ENCODE peak calls at places on chromosomes 13 and 19, in four cellular contexts. Z is RWPE1; P is CD4-positive, alpha-beta T cell; H is pancreas. R is an unnamed sample.

GRCh38 chr19:11064831-11065303 is 24.4 kb upstream of the LDLR start:
- DNase-seq in Z (peak; percentile 45), P (no peak), H (peak; percentile 58), R (no peak)

GRCh38 chr19:40604647-40605200 is 3.6 kb downstream of the LTBP4 start:
- DNase-seq in Z (no peak), P (no peak), H (no peak), R (no peak)

GRCh38 chr13:49279885-49280284 is 32.2 kb downstream of the CDADC1 start:
- DNase-seq in Z (no peak), P (no peak), H (no peak), R (no peak)

GRCh38 chr19:11151181-11151580 is 4.4 kb downstream of the SPC24 start:
- DNase-seq in Z (no peak), P (no peak), H (no peak), R (no peak)

GRCh38 chr13:47241446-47241845 is 344.6 kb upstream of the HTR2A start:
- DNase-seq in Z (no peak), P (no peak), H (no peak), R (no peak)

GRCh38 chr13:75326173-75327131 is 155.5 kb downstream of the TBC1D4 start:
- DNase-seq in Z (no peak), P (peak; percentile 12), H (no peak), R (no peak)

GRCh38 chr13:113033498-113033897 is 64.5 kb downstream of the MCF2L start:
- DNase-seq in Z (no peak), P (no peak), H (peak; percentile 48), R (no peak)

GRCh38 chr13:30870049-30870884 is 35.8 kb upstream of the MEDAG start:
- DNase-seq in Z (peak; percentile 56), P (no peak), H (no peak), R (no peak)

GRCh38 chr13:33761744-33762143 is 56.2 kb upstream of the RFC3 start:
- DNase-seq in Z (peak; percentile 8), P (no peak), H (no peak), R (no peak)

GRCh38 chr19:10803252-10803651 is 32.8 kb downstream of the TMED1 start:
- DNase-seq in Z (no peak), P (no peak), H (no peak), R (no peak)

GRCh38 chr13:20431687-20432384 is 93.8 kb downstream of the CRYL1 start:
- DNase-seq in Z (no peak), P (no peak), H (no peak), R (no peak)

GRCh38 chr13:54676526-54677113 is 1648.0 kb downstream of the OLFM4 start:
- DNase-seq in Z (no peak), P (no peak), H (peak; percentile 65), R (no peak)

GRCh38 chr19:13022859-13023636 is 27.8 kb downstream of the NFIX start:
- DNase-seq in Z (peak; percentile 94), P (no peak), H (no peak), R (peak; percentile 87)

GRCh38 chr19:51714848-51715247 is 8.9 kb downstream of the HAS1 start:
- DNase-seq in Z (no peak), P (no peak), H (no peak), R (no peak)

GRCh38 chr13:30526612-30527217 is 61.0 kb upstream of the HMGB1 start:
- DNase-seq in Z (no peak), P (no peak), H (no peak), R (no peak)

GRCh38 chr13:24271611-24272451 is 37.5 kb upstream of the C1QTNF9 start:
- DNase-seq in Z (peak; percentile 8), P (peak; percentile 55), H (peak; percentile 93), R (no peak)

GRCh38 chr19:8973501-8974091 is 36.6 kb downstream of the MUC16 start:
- DNase-seq in Z (peak; percentile 35), P (no peak), H (no peak), R (no peak)

GRCh38 chr13:49643003-49643651 is 14.8 kb downstream of the ARL11 start:
- DNase-seq in Z (no peak), P (no peak), H (no peak), R (no peak)

GRCh38 chr13:80705371-80706163 is 364.6 kb upstream of the SPRY2 start:
- DNase-seq in Z (no peak), P (no peak), H (peak; percentile 64), R (no peak)

GRCh38 chr13:38348890-38349289 is 761 bp upstream of the UFM1 start:
- DNase-seq in Z (peak; percentile 44), P (no peak), H (no peak), R (no peak)

GRCh38 chr13:108332791-108333190 is 63.3 kb downstream of the TNFSF13B start:
- DNase-seq in Z (no peak), P (no peak), H (no peak), R (no peak)

GRCh38 chr19:37551123-37551993 is 43.2 kb downstream of the ZNF571 start:
- DNase-seq in Z (peak; percentile 27), P (peak; percentile 9), H (peak; percentile 34), R (peak; percentile 8)

GRCh38 chr13:50408068-50408467 is 392.8 kb downstream of the KCNRG start:
- DNase-seq in Z (no peak), P (no peak), H (no peak), R (no peak)

GRCh38 chr13:110409581-110409992 is 102.5 kb downstream of the COL4A2 start:
- DNase-seq in Z (no peak), P (no peak), H (no peak), R (no peak)

GRCh38 chr13:34578917-34579316 is 363.2 kb upstream of the NBEA start:
- DNase-seq in Z (no peak), P (no peak), H (no peak), R (no peak)

GRCh38 chr13:112068531-112069062 is 1.6 kb downstream of the SOX1 start:
- DNase-seq in Z (no peak), P (no peak), H (no peak), R (no peak)

GRCh38 chr19:543912-544608 is at the start of gene GZMM:
- DNase-seq in Z (no peak), P (peak; percentile 69), H (peak; percentile 73), R (no peak)

GRCh38 chr19:41327499-41328156 is 17.7 kb downstream of the CCDC97 start:
- DNase-seq in Z (peak; percentile 92), P (peak; percentile 64), H (peak; percentile 90), R (peak; percentile 60)

GRCh38 chr19:27885361-27885760 is 1327.6 kb downstream of the UQCRFS1 start:
- DNase-seq in Z (no peak), P (no peak), H (no peak), R (no peak)

GRCh38 chr13:30766957-30767603 is 31.7 kb downstream of the ALOX5AP start:
- DNase-seq in Z (no peak), P (no peak), H (no peak), R (no peak)

GRCh38 chr19:5935473-5936307 is 21.6 kb downstream of the CAPS start:
- DNase-seq in Z (no peak), P (no peak), H (peak; percentile 66), R (no peak)
- H3K27ac ChIP-seq in Z (no peak overlapping the region), P (no peak overlapping the region), H (peak overlapping the region; percentile 2), R (no peak overlapping the region)

GRCh38 chr19:2266183-2266993 is 10.2 kb upstream of the JSRP1 start:
- DNase-seq in Z (no peak), P (peak; percentile 30), H (peak; percentile 89), R (no peak)
- H3K27ac ChIP-seq in Z (peak overlapping the region; percentile 25), P (no peak overlapping the region), H (peak overlapping the region; percentile 47), R (no peak overlapping the region)

DNA sequence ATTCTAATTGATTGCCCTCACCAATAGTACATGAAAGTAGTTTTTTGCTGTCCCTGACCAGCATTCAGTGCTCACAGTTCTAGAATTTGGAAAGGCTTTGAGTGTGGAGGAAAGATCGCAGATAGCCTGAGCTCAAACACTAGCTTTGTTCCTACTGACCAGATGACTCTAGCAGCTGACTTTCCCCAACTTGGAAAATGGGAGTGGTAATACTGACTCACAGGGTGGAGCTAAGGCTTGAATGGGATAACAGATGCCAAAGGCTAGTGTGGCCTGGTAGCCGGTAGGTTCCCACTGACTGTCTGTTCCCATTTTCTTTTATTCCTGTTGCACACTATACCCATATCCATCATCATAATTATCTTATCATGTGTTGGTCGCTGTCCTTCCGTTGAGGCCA is 3.7 kb downstream of the ZSCAN22 start:
- DNase-seq in Z (peak; percentile 83), P (no peak), H (no peak), R (peak; percentile 36)
- H3K27ac ChIP-seq in Z (no peak overlapping the region), P (no peak overlapping the region), H (no peak overlapping the region), R (peak overlapping the region; percentile 49)

GRCh38 chr13:84983321-84983720 is 815.9 kb downstream of the SLITRK6 start:
- DNase-seq in Z (no peak), P (no peak), H (no peak), R (no peak)

GRCh38 chr13:84980571-84980970 is 818.6 kb downstream of the SLITRK6 start:
- DNase-seq in Z (no peak), P (no peak), H (no peak), R (no peak)

GRCh38 chr13:84985860-84986259 is 813.4 kb downstream of the SLITRK6 start:
- DNase-seq in Z (no peak), P (no peak), H (no peak), R (no peak)
- H3K27ac ChIP-seq in Z (no peak overlapping the region), P (no peak overlapping the region), H (no peak overlapping the region), R (no peak overlapping the region)

GRCh38 chr19:45090598-45090997 is 2.4 kb upstream of the PPP1R37 start:
- DNase-seq in Z (no peak), P (no peak), H (no peak), R (no peak)
- H3K27ac ChIP-seq in Z (peak overlapping the region; percentile 93), P (no peak overlapping the region), H (peak overlapping the region; percentile 53), R (peak overlapping the region; percentile 85)

GRCh38 chr19:50475101-50475568 is 1.2 kb upstream of the EMC10 start:
- DNase-seq in Z (no peak), P (no peak), H (no peak), R (no peak)
- H3K27ac ChIP-seq in Z (no peak overlapping the region), P (no peak overlapping the region), H (no peak overlapping the region), R (no peak overlapping the region)

DNA sequence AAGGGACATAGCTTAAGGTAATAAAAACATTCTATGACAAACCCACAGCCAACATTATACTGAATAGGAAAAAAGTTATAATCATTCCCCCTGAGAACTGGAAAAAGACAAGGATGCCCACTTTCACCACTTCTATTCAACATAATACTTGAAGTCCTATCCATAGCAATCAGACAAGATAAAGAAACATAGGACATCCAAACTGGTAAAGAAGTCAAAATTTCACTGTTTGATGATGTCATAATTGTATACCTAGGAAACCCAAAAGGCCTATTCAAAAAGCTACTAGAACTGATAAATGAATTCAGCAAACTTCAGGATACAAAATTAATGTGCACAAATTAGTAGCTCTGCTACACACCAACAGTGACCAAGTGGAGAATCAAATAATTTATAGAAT is 1590.0 kb upstream of the PCDH20 start:
- DNase-seq in Z (no peak), P (no peak), H (no peak), R (no peak)
- H3K27ac ChIP-seq in Z (no peak overlapping the region), P (no peak overlapping the region), H (no peak overlapping the region), R (no peak overlapping the region)

R was measured in epithelial cell of prostate.